ENCODE peak calls at places on chromosomes 4 and X, in seven cellular contexts. L is BE2C, D is IMR-90, B is fibroblast of pulmonary artery, W is cardiac muscle cell, R is choroid plexus epithelial cell, Z is astrocyte of the cerebellum. I is an unnamed sample.

GRCh38 chr4:155666701-155667537 is at the start of gene GUCY1A1:
- DNase-seq in Z (no peak), D (no peak), B (peak; percentile 7), R (peak; percentile 18), W (peak; percentile 76), L (peak; percentile 71), I (no peak)

GRCh38 chr4:183397741-183398297 is 46.6 kb upstream of the CDKN2AIP start:
- DNase-seq in R (no peak), Z (no peak), D (no peak), L (no peak), B (no peak), W (no peak), I (no peak)

GRCh38 chr4:140870427-140870826 is 114.2 kb upstream of the TBC1D9 start:
- DNase-seq in Z (no peak), R (no peak), B (no peak), L (no peak), D (no peak), W (no peak), I (no peak)

GRCh38 chr4:158810487-158811215 is 41.8 kb downstream of the FNIP2 start:
- DNase-seq in B (peak; percentile 96), L (no peak), W (no peak), D (peak; percentile 98), Z (peak; percentile 97), R (peak; percentile 92), I (peak; percentile 96)

GRCh38 chrX:23656684-23657083 is 10.6 kb upstream of the PRDX4 start:
- DNase-seq in L (no peak), W (no peak), B (no peak), D (peak; percentile 26), Z (no peak), R (peak; percentile 24), I (no peak)

GRCh38 chr4:122783301-122784215 is 43.1 kb upstream of the FGF2 start:
- DNase-seq in W (peak; percentile 56), B (peak; percentile 94), D (peak; percentile 87), L (no peak), Z (peak; percentile 92), R (peak; percentile 88), I (peak; percentile 69)

GRCh38 chr4:164807611-164808010 is 53.7 kb downstream of the SMIM31 start:
- DNase-seq in D (no peak), Z (peak; percentile 86), W (peak; percentile 21), R (peak; percentile 3), L (no peak), B (no peak), I (no peak)

GRCh38 chrX:132963846-132964245 is 5.4 kb upstream of the HS6ST2 start:
- DNase-seq in R (no peak), Z (no peak), B (no peak), D (no peak), W (no peak), L (no peak), I (no peak)

GRCh38 chrX:74534569-74535038 is 79.8 kb downstream of the RLIM start:
- DNase-seq in W (no peak), D (peak; percentile 53), L (no peak), B (no peak), R (peak; percentile 27), Z (no peak), I (no peak)

GRCh38 chr4:27360651-27361347 is 500.2 kb downstream of the STIM2 start:
- DNase-seq in D (peak; percentile 4), Z (peak; percentile 81), R (peak; percentile 15), W (no peak), B (peak; percentile 87), L (no peak), I (peak; percentile 71)

GRCh38 chr4:107733431-107733925 is 13.4 kb upstream of the PAPSS1 start:
- DNase-seq in D (no peak), L (peak; percentile 78), R (no peak), B (no peak), Z (no peak), W (no peak), I (no peak)

GRCh38 chr4:95190751-95191436 is 357.9 kb downstream of the UNC5C start:
- DNase-seq in B (no peak), W (peak; percentile 16), D (no peak), R (peak; percentile 16), L (peak; percentile 93), Z (no peak), I (no peak)

GRCh38 chr4:75028196-75028854 is 95.4 kb downstream of the PARM1 start:
- DNase-seq in R (no peak), Z (no peak), D (no peak), W (no peak), L (no peak), B (no peak), I (no peak)

GRCh38 chr4:112517911-112518310 is 1.9 kb upstream of the NEUROG2 start:
- DNase-seq in R (no peak), B (no peak), Z (no peak), W (no peak), D (no peak), L (no peak), I (no peak)

GRCh38 chr4:20253272-20253798 is 1.6 kb downstream of the SLIT2 start:
- DNase-seq in L (peak; percentile 3), R (peak; percentile 29), W (peak; percentile 17), D (peak; percentile 15), Z (no peak), B (no peak), I (no peak)

GRCh38 chr4:180617203-180617602 is 1626.0 kb upstream of the TENM3 start:
- DNase-seq in W (no peak), R (no peak), Z (no peak), B (no peak), L (peak; percentile 31), D (peak; percentile 1), I (no peak)

GRCh38 chrX:65502618-65503017 is 32.0 kb downstream of the LAS1L start:
- DNase-seq in R (no peak), D (no peak), L (no peak), B (no peak), W (no peak), Z (no peak), I (no peak)

GRCh38 chr4:112234952-112235609 is 3.5 kb downstream of the AP1AR start:
- DNase-seq in D (peak; percentile 94), R (peak; percentile 93), Z (peak; percentile 81), W (peak; percentile 68), L (peak; percentile 65), B (peak; percentile 90), I (peak; percentile 61)

GRCh38 chrX:45846328-45846727 is 645.7 kb upstream of the DIPK2B start:
- DNase-seq in R (no peak), W (no peak), B (no peak), Z (no peak), D (no peak), L (no peak), I (no peak)

GRCh38 chr4:125317526-125317880 is 2.7 kb downstream of the FAT4 start:
- DNase-seq in B (peak; percentile 46), Z (no peak), D (peak; percentile 54), R (peak; percentile 62), W (peak; percentile 49), L (peak; percentile 77), I (no peak)

GRCh38 chr4:186820371-186820990 is 96.8 kb upstream of the FAT1 start:
- DNase-seq in W (peak; percentile 49), D (peak; percentile 61), R (peak; percentile 74), Z (no peak), B (peak; percentile 77), L (no peak), I (no peak)

GRCh38 chrX:102517331-102517730 is 792 bp upstream of the TMSB15A start:
- DNase-seq in L (no peak), D (peak; percentile 17), B (peak; percentile 7), Z (no peak), W (no peak), R (peak; percentile 32), I (no peak)

GRCh38 chr4:145278341-145279121 is 98.1 kb upstream of the OTUD4 start:
- DNase-seq in Z (peak; percentile 47), D (peak; percentile 87), W (no peak), L (no peak), B (peak; percentile 48), R (peak; percentile 61), I (peak; percentile 39)

DNA sequence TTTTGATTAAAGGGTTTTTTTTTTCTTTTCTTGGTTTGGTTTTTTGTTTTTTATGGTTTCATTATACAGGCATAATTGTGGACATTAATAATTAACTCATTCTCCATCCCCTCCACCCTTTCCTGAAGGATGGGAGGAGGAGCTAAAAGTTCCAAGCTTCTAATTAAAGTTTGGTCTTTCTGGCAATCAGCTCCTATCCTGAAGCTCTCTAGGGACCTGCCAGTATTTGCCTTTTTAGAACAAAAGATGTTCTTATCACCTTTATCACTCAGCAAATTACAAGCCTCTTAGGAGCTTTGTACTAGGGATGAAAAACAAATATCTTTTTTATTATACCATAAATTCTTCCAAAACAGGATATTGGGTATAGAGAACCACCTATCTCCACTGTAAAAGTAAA is 589.8 kb downstream of the PDHA2 start:
- DNase-seq in W (no peak), D (no peak), R (no peak), B (no peak), L (no peak), Z (no peak), I (no peak)
- H3K4me3 ChIP-seq in W (no peak overlapping the region), D (no peak overlapping the region), R (no peak overlapping the region), B (no peak overlapping the region), L (no peak overlapping the region), Z (no peak overlapping the region), I (no peak overlapping the region)

GRCh38 chr4:54231419-54232150 is 2.5 kb downstream of the PDGFRA start:
- DNase-seq in L (no peak), B (peak; percentile 74), Z (no peak), R (peak; percentile 65), W (peak; percentile 79), D (peak; percentile 66), I (no peak)
- H3K4me3 ChIP-seq in L (no peak overlapping the region), B (peak overlapping the region; percentile 98), Z (peak overlapping the region; percentile 69), R (peak overlapping the region; percentile 87), W (peak overlapping the region; percentile 64), D (peak overlapping the region; percentile 89), I (peak overlapping the region; percentile 78)

GRCh38 chr4:69522554-69522953 is 26.8 kb upstream of the UGT2B4 start:
- DNase-seq in B (no peak), D (no peak), Z (no peak), W (no peak), R (no peak), L (no peak), I (no peak)
- H3K4me3 ChIP-seq in B (no peak overlapping the region), D (no peak overlapping the region), Z (no peak overlapping the region), W (no peak overlapping the region), R (no peak overlapping the region), L (no peak overlapping the region), I (no peak overlapping the region)

DNA sequence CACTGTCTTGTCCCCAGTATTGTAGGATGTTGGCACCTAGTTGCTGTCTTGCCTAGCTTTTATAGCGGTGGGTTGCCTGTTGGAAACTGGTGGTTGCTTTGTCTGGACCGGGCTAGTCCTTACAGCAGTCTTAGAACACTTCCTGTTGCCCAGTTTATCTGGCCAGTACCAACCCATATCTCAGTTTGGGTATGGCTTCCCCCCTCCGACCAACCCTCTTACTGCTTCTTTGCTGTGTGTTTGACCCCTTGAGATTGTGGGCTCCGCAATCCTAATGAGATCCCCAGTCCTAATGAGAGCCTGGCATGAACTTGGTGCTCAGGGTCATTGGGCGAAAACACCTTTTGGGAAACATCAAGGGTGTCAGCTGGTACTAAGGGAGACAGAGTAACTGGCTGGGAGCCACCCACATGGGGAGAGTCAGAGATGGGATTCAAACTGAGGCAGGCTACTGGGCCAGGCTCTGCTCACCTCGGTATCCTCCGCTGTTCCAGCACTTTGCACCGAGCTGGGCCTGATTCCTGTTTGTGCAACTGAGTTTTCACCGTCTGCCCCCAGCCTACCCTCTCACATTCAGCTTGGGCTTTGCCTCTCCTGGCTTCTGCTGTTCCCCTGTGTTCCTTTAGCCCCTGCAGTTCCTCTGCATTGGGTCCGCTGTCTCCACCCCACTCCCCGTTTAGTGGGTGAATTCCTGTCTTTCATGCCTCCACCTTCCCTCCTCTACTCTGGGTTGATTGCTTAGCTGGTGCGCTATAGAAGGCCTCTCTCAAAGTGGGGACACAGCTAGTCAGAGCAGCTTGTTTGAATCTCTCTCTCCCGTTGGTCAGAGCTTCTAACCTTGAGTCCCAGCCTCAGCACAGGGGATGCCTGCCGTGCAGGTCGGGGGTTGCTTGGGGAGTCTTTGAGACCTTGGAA is 1.6 kb downstream of the TBC1D14 start:
- DNase-seq in W (no peak), R (no peak), Z (no peak), D (no peak), L (no peak), B (no peak), I (no peak)
- H3K4me3 ChIP-seq in W (peak overlapping the region; percentile 100), R (peak overlapping the region; percentile 79), Z (peak overlapping the region; percentile 60), D (peak overlapping the region; percentile 81), L (no peak overlapping the region), B (no peak overlapping the region), I (no peak overlapping the region)